ENCODE peak calls at places on chromosome X, in eight cellular contexts. A is neuronal stem cell, G is SJCRH30, O is SK-N-SH, M is psoas muscle, V is body of pancreas, L is fibroblast of lung, R is mucosa of descending colon. W is an unnamed sample. For H3K4me1, the result is how much of the 10 kb centered on the place peaks cover.

GRCh38 chrX:41332408-41332987 is 1.5 kb upstream of the DDX3X start:
- DNase-seq in A (no peak), G (no peak), O (no peak), M (no peak), V (peak), L (peak), R (peak), W (no peak)

GRCh38 chrX:24148535-24149345 is 789 bp upstream of the ZFX start:
- DNase-seq in A (peak), G (peak), O (peak), M (peak), V (peak), L (peak), R (no peak), W (no peak)

GRCh38 chrX:71669492-71669891 is 2.1 kb downstream of the LOC101059915 start:
- DNase-seq in A (no peak), G (no peak), O (no peak), M (no peak), V (no peak), L (no peak), R (peak), W (no peak)

GRCh38 chrX:133185938-133186337 is 32.2 kb downstream of the TFDP3 start:
- DNase-seq in A (no peak), G (no peak), O (no peak), M (no peak), V (peak), L (no peak), R (no peak), W (peak)

GRCh38 chrX:44157858-44158257 is 184.7 kb upstream of the NDP start:
- DNase-seq in A (no peak), G (no peak), O (no peak), M (no peak), V (no peak), L (peak), R (no peak), W (no peak)

GRCh38 chrX:139234898-139235297 is 295.6 kb upstream of the F9 start:
- DNase-seq in A (no peak), G (no peak), O (no peak), M (no peak), V (no peak), L (no peak), R (no peak), W (no peak)

GRCh38 chrX:122868626-122869025 is 315.5 kb upstream of the GRIA3 start:
- DNase-seq in A (no peak), G (no peak), O (no peak), M (no peak), V (no peak), L (no peak), R (no peak), W (no peak)

GRCh38 chrX:63350551-63350950 is 581 bp downstream of the SPIN4 start:
- DNase-seq in A (no peak), G (peak), O (peak), M (no peak), V (peak), L (peak), R (peak), W (peak)

GRCh38 chrX:13669246-13669689 is 16.3 kb downstream of the TCEANC start:
- DNase-seq in A (no peak), G (peak), O (no peak), M (peak), V (peak), L (peak), R (peak), W (peak)

GRCh38 chrX:13081385-13082285 is 37.2 kb upstream of the FAM9C start:
- DNase-seq in A (no peak), G (no peak), O (no peak), M (no peak), V (peak), L (peak), R (no peak), W (no peak)

GRCh38 chrX:84501798-84502628 is at the start of gene HDX:
- DNase-seq in A (peak), G (peak), O (peak), M (peak), V (peak), L (peak), R (peak), W (peak)

GRCh38 chrX:132219343-132219768 is at the start of gene RAP2C:
- DNase-seq in A (peak), G (peak), O (peak), M (peak), V (peak), L (peak), R (peak), W (peak)

GRCh38 chrX:68396953-68397352 is 36.3 kb downstream of the OPHN1 start:
- DNase-seq in A (no peak), G (peak), O (peak), M (no peak), V (no peak), L (peak), R (no peak), W (no peak)

GRCh38 chrX:46185923-46186810 is 359.1 kb downstream of the ZNF674 start:
- DNase-seq in A (no peak), G (no peak), O (no peak), M (no peak), V (no peak), L (no peak), R (no peak), W (no peak)

GRCh38 chrX:128929281-128930057 is 593.8 kb downstream of the SMARCA1 start:
- DNase-seq in A (no peak), G (no peak), O (no peak), M (no peak), V (no peak), L (no peak), R (no peak), W (no peak)

GRCh38 chrX:131067216-131067615 is 9.1 kb downstream of the ARHGAP36 start:
- DNase-seq in A (no peak), G (no peak), O (no peak), M (no peak), V (no peak), L (no peak), R (no peak), W (no peak)

GRCh38 chrX:156002517-156002916 is 5.0 kb downstream of the IL9R start:
- DNase-seq in A (no peak), G (no peak), O (no peak), M (no peak), V (no peak), L (no peak), R (no peak), W (no peak)

GRCh38 chrX:156001667-156002021 is 4.1 kb downstream of the IL9R start:
- DNase-seq in A (no peak), G (no peak), O (peak), M (no peak), V (no peak), L (no peak), R (no peak), W (no peak)

GRCh38 chrX:156001001-156001666 is 3.6 kb downstream of the IL9R start:
- DNase-seq in A (no peak), G (no peak), O (no peak), M (no peak), V (no peak), L (no peak), R (no peak), W (no peak)

GRCh38 chrX:155998761-155999510 is 1.4 kb downstream of the IL9R start:
- DNase-seq in A (no peak), G (no peak), O (no peak), M (no peak), V (no peak), L (no peak), R (no peak), W (no peak)

DNA sequence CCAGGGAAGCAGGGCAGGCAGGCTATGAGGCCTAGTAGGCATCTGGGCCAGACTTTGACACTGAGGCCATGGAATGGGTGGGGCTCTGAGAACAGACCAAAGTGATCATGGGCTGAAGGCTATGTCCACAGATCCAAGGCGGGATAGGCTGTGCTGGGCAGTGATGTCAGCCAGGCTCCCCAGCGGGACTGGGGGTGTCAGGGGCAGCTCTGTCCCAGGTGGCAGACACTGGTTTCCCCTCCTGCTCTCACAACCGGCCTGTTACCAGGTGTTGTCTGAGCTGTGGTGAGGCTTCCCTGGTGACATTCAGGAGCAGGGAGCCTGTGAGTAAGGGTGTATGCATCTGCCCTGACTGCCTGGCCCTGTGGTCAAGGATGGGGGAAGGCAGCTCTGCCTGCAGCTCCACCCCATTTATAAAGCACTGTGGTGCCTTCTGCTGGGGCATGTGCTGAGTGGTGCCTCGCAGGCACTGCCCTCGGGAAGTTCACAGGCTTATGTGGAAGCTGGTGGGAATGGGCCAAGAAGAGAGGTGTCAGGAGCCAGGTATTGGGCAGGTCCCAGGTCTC is 2.9 kb downstream of the IL9R start:
- DNase-seq in A (no peak), G (no peak), O (no peak), M (no peak), V (no peak), L (no peak), R (no peak), W (peak)
- H3K4me1 ChIP-seq in A (under half), G (under half), O (under half), M (under half), V (under half), L (under half), R (under half), W (under half)

GRCh38 chrX:34654939-34655338 is 2.1 kb downstream of the TMEM47 start:
- DNase-seq in A (no peak), G (no peak), O (no peak), M (no peak), V (no peak), L (peak), R (no peak), W (no peak)
- H3K4me3 ChIP-seq in A (peak), G (peak), O (no peak), M (peak), V (no peak), L (peak), R (no peak), W (no peak)

GRCh38 chrX:153879741-153880439 is 6.1 kb downstream of the L1CAM start:
- DNase-seq in A (no peak), G (no peak), O (no peak), M (no peak), V (no peak), L (no peak), R (no peak), W (no peak)

GRCh38 chrX:153882086-153882498 is 3.9 kb downstream of the L1CAM start:
- DNase-seq in A (no peak), G (peak), O (peak), M (no peak), V (no peak), L (no peak), R (no peak), W (no peak)

GRCh38 chrX:153880440-153880815 is 5.5 kb downstream of the L1CAM start:
- DNase-seq in A (no peak), G (no peak), O (peak), M (no peak), V (no peak), L (no peak), R (no peak), W (no peak)

GRCh38 chrX:153882557-153882956 is 3.4 kb downstream of the L1CAM start:
- DNase-seq in A (no peak), G (no peak), O (no peak), M (no peak), V (no peak), L (no peak), R (no peak), W (no peak)

DNA sequence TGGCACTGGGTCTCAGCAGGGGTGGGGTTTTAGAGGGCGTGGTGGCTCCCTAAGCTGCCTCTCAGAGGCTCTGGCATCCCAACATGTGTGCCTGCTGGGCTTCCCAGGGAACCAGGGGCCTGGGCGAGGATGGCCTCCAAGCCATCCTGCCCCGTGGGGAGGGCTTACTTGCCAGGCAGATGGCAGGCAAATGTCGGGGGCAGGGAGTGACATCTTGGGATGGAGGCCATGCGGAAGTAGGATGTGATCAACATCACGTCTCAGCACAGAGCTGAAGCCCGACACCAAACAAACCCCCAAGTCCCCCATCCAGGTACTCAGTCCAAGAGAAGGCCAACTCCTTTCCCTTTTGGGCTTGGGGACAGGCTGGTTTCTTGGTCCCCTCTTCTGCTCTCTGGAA is 4.7 kb downstream of the L1CAM start:
- DNase-seq in A (no peak), G (no peak), O (no peak), M (no peak), V (no peak), L (no peak), R (no peak), W (no peak)
- H3K4me1 ChIP-seq in A (under half), G (half or more), O (under half), M (under half), V (under half), L (under half), R (under half), W (under half)

DNA sequence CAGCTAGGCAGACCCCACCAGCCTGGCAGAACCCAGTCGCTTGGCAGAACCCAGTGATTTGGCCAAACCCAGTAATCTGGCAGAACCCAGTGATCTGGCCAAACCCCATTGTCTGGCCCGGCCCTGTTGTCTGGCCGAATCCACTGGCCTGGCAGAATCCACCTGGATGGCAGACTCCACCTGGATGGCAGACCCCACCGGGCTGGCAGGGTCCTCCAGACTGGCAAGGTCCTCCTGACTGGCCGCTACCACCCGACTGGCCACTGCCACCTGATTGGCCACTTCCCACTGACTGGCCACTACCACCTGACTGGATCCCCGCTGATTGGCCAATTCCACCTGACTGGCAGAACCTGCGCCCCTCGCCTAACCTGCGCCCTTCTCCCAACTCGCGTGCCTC is 3.2 kb downstream of the MAGED1 start:
- DNase-seq in A (no peak), G (no peak), O (no peak), M (no peak), V (no peak), L (no peak), R (no peak), W (no peak)
- H3K4me3 ChIP-seq in A (no peak), G (no peak), O (no peak), M (no peak), V (no peak), L (no peak), R (no peak), W (no peak)

GRCh38 chrX:105553118-105553517 is 269.2 kb upstream of the NRK start:
- DNase-seq in A (no peak), G (no peak), O (no peak), M (no peak), V (no peak), L (no peak), R (no peak), W (no peak)
- H3K4me1 ChIP-seq in A (under half), G (under half), O (under half), M (under half), V (under half), L (under half), R (under half), W (under half)

DNA sequence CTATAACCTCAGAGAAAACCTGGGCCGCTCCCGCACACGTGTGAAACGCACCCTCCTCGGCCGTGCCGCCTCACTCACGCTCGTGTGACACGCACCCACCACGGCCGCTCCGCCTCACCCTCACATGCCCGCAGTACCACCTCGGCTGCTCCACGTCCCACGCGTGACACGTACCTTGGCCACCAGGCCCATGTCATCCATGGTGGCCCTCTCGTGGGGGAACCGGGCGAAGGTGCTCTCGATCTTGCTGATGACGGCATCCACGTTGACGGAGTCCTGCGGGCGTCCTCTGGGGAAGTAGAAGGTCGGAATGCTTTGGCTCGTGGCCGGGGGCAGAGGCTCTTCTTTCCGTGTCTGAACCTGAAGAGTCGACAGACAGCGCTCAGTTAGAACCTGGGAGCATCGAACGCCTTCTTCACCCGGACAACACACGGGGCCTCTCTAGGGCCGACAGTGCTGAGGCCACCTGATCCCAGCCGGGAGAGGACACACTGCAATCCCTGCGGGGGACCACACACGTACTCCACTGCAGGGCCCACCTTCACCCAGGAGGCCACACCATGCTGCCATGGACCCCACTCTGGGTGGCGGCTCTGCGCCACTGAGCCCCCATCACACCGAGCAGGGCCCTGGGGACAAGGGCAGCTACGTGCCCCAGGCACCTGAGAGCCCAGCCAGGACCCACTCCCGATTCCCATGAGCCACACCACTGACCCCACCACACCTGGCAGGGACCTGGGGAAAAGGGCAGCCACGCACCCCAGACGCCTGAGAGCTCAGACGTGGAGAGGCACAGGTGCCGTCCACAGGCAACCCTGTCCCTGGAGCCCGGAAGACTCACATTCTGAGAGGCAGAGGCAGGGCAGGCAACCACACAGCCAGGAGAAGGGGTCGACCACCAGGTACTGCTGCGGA is 25.2 kb downstream of the PPP2R3B start:
- DNase-seq in A (no peak), G (no peak), O (no peak), M (no peak), V (no peak), L (no peak), R (peak), W (no peak)
- H3K4me3 ChIP-seq in A (no peak), G (no peak), O (no peak), M (no peak), V (no peak), L (no peak), R (no peak), W (no peak)

GRCh38 chrX:151825927-151826471 is 86.7 kb upstream of the MAGEA4 start:
- DNase-seq in A (no peak), G (no peak), O (no peak), M (peak), V (peak), L (peak), R (no peak), W (no peak)
- H3K4me1 ChIP-seq in A (under half), G (under half), O (under half), M (under half), V (under half), L (under half), R (under half), W (under half)

GRCh38 chrX:154367474-154368308 is 6.7 kb downstream of the FLNA start:
- DNase-seq in A (no peak), G (no peak), O (no peak), M (no peak), V (no peak), L (no peak), R (no peak), W (no peak)
- H3K4me3 ChIP-seq in A (peak), G (no peak), O (peak), M (peak), V (no peak), L (peak), R (no peak), W (no peak)

DNA sequence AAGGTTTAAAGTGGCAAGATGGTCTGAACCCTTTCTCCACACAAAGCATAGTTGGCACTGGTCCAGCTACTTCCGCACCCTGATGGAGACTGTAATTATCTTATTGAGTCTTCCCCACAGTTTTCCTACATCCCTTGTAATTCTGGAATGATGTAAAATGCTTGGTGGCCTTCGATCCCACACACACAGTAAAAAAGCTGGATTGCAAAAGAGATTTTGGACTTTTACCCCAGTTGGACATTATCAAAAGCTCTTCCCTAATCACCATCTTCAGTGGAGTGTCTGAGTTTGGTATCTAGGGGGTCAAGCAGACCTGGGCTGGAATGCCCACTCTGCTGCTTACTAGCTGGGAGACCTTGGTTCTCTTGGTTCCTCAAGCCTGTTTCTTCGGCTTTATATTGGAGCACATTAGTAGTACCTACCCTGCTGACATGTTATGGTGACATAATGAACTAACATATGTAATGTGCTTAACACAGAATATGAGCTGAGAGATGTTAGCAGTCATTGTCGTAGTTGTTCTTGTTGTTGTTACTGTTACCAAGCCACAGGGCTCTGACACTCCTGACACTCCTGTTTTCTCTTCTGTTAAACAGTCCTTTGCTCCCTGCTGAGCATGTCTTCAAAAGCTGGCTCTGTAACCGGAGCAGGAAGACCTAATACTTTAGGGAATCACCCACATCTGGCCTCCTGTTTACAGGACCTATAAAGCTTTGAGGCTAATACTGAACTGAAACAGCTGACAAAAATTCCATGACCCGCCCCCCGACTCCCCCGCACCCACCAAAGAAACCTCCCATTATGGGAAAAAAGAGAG is 4.8 kb downstream of the SRPX2 start:
- DNase-seq in A (no peak), G (peak), O (no peak), M (peak), V (peak), L (peak), R (no peak), W (peak)
- H3K4me1 ChIP-seq in A (under half), G (half or more), O (under half), M (under half), V (under half), L (under half), R (under half), W (under half)